ENCODE peak calls at places on chromosomes 12 and 14, in seven cellular contexts. One of them, this sample, is unnamed. For H3K4me1, the result is how much of the 10 kb centered on the place peaks cover.

GRCh38 chr12:127628655-127629054 is 638.3 kb upstream of the TMEM132C start:
- DNase-seq in esophagus squamous epithelium: no peak
- DNase-seq in body of pancreas: no peak
- DNase-seq in adrenal gland: no peak
- DNase-seq in suprapubic skin: no peak
- DNase-seq in neural progenitor cell: no peak
- DNase-seq in ovary: no peak
- DNase-seq in this sample: no peak

GRCh38 chr14:61690982-61691381 is 4.3 kb upstream of the HIF1A start:
- DNase-seq in esophagus squamous epithelium: no peak
- DNase-seq in body of pancreas: no peak
- DNase-seq in ovary: no peak
- DNase-seq in neural progenitor cell: no peak
- DNase-seq in suprapubic skin: no peak
- DNase-seq in adrenal gland: no peak
- DNase-seq in this sample: no peak

GRCh38 chr12:124545508-124546418 is 21.6 kb downstream of the NCOR2 start:
- DNase-seq in esophagus squamous epithelium: no peak
- DNase-seq in neural progenitor cell: no peak
- DNase-seq in ovary: no peak
- DNase-seq in adrenal gland: peak
- DNase-seq in body of pancreas: no peak
- DNase-seq in suprapubic skin: no peak
- DNase-seq in this sample: no peak

GRCh38 chr14:46250113-46250703 is 401.4 kb downstream of the RPL10L start:
- DNase-seq in suprapubic skin: no peak
- DNase-seq in adrenal gland: no peak
- DNase-seq in ovary: no peak
- DNase-seq in body of pancreas: no peak
- DNase-seq in neural progenitor cell: peak
- DNase-seq in esophagus squamous epithelium: no peak
- DNase-seq in this sample: no peak

GRCh38 chr12:70246580-70246979 is 3.3 kb downstream of the CNOT2 start:
- DNase-seq in neural progenitor cell: no peak
- DNase-seq in suprapubic skin: no peak
- DNase-seq in body of pancreas: no peak
- DNase-seq in adrenal gland: no peak
- DNase-seq in esophagus squamous epithelium: no peak
- DNase-seq in ovary: no peak
- DNase-seq in this sample: no peak

GRCh38 chr14:94345344-94346072 is 22.4 kb upstream of the SERPINA6 start:
- DNase-seq in esophagus squamous epithelium: no peak
- DNase-seq in body of pancreas: no peak
- DNase-seq in ovary: no peak
- DNase-seq in neural progenitor cell: no peak
- DNase-seq in suprapubic skin: no peak
- DNase-seq in adrenal gland: no peak
- DNase-seq in this sample: no peak

GRCh38 chr12:80175307-80175930 is 76.1 kb downstream of the OTOGL start:
- DNase-seq in esophagus squamous epithelium: no peak
- DNase-seq in body of pancreas: no peak
- DNase-seq in suprapubic skin: no peak
- DNase-seq in neural progenitor cell: no peak
- DNase-seq in ovary: no peak
- DNase-seq in adrenal gland: no peak
- DNase-seq in this sample: no peak

GRCh38 chr12:108852674-108853073 is 4.7 kb downstream of the SSH1 start:
- DNase-seq in esophagus squamous epithelium: no peak
- DNase-seq in adrenal gland: no peak
- DNase-seq in neural progenitor cell: no peak
- DNase-seq in body of pancreas: no peak
- DNase-seq in ovary: no peak
- DNase-seq in suprapubic skin: peak
- DNase-seq in this sample: no peak

GRCh38 chr12:32240833-32241232 is 134.2 kb downstream of the BICD1 start:
- DNase-seq in ovary: no peak
- DNase-seq in esophagus squamous epithelium: no peak
- DNase-seq in suprapubic skin: no peak
- DNase-seq in body of pancreas: no peak
- DNase-seq in neural progenitor cell: no peak
- DNase-seq in adrenal gland: no peak
- DNase-seq in this sample: no peak

GRCh38 chr14:74531467-74531866 is 37.9 kb downstream of the ISCA2 start:
- DNase-seq in body of pancreas: no peak
- DNase-seq in esophagus squamous epithelium: no peak
- DNase-seq in ovary: no peak
- DNase-seq in neural progenitor cell: peak
- DNase-seq in suprapubic skin: no peak
- DNase-seq in adrenal gland: peak
- DNase-seq in this sample: no peak

GRCh38 chr12:87687362-87687761 is 341.8 kb downstream of the C12orf50 start:
- DNase-seq in esophagus squamous epithelium: no peak
- DNase-seq in adrenal gland: peak
- DNase-seq in ovary: no peak
- DNase-seq in neural progenitor cell: no peak
- DNase-seq in suprapubic skin: no peak
- DNase-seq in body of pancreas: no peak
- DNase-seq in this sample: no peak

GRCh38 chr12:52144512-52145227 is 47.1 kb downstream of the KRT80 start:
- DNase-seq in neural progenitor cell: no peak
- DNase-seq in suprapubic skin: no peak
- DNase-seq in body of pancreas: no peak
- DNase-seq in adrenal gland: no peak
- DNase-seq in ovary: no peak
- DNase-seq in esophagus squamous epithelium: no peak
- DNase-seq in this sample: no peak

GRCh38 chr14:69615471-69616407 is 4.3 kb downstream of the SUSD6 start:
- DNase-seq in adrenal gland: peak
- DNase-seq in suprapubic skin: no peak
- DNase-seq in neural progenitor cell: no peak
- DNase-seq in ovary: peak
- DNase-seq in body of pancreas: peak
- DNase-seq in esophagus squamous epithelium: no peak
- DNase-seq in this sample: no peak

DNA sequence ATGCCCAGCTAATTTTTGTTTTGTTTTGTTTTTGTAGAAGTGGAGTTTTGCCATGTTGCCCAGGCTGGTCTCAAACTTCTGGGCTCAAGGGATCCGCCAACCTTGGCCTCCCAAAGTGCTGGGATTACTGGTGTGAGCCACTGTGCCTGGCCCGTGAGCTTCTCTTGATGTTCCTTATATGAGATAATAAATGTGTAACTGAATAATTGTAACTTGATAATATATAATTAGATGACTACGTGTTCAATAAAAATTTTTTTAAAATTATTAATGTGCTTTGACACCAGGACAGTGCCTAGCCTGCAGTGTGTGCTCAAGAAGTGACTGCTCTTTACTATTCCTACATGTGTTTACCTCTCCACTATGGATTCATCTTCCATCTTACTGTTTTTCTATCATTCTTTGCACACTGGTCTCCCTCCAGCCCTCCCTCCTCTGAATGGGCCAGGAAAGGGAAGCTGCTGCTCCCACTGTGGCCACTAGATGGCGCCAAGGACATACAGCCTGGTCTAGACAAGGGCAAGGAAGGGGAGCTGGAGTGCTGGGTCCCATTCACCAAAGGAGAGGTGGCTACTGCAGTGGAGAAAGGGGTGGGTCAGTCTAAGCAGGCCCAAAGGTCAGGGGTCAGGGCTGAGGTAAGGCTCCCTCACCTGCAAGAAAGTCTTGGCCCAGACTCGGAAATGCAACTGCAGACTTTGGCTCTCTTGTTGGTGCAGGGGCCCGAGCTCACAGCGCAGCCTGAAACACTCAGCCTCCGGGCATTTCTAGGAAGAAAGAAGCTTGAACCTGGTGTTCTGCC is 14.7 kb upstream of the ZNF385A start:
- DNase-seq in body of pancreas: peak
- DNase-seq in suprapubic skin: peak
- DNase-seq in adrenal gland: peak
- DNase-seq in neural progenitor cell: peak
- DNase-seq in ovary: peak
- DNase-seq in esophagus squamous epithelium: no peak
- DNase-seq in this sample: no peak
- H3K4me1 ChIP-seq in body of pancreas: under half
- H3K4me1 ChIP-seq in suprapubic skin: under half
- H3K4me1 ChIP-seq in adrenal gland: under half
- H3K4me1 ChIP-seq in neural progenitor cell: under half
- H3K4me1 ChIP-seq in ovary: under half
- H3K4me1 ChIP-seq in esophagus squamous epithelium: under half
- H3K4me1 ChIP-seq in this sample: under half

GRCh38 chr12:114681149-114681849 is 2.7 kb downstream of the TBX3 start:
- DNase-seq in body of pancreas: no peak
- DNase-seq in neural progenitor cell: no peak
- DNase-seq in suprapubic skin: no peak
- DNase-seq in adrenal gland: no peak
- DNase-seq in esophagus squamous epithelium: no peak
- DNase-seq in ovary: no peak
- DNase-seq in this sample: no peak
- H3K4me3 ChIP-seq in body of pancreas: no peak
- H3K4me3 ChIP-seq in neural progenitor cell: no peak
- H3K4me3 ChIP-seq in suprapubic skin: peak
- H3K4me3 ChIP-seq in adrenal gland: peak
- H3K4me3 ChIP-seq in esophagus squamous epithelium: peak
- H3K4me3 ChIP-seq in ovary: peak
- H3K4me3 ChIP-seq in this sample: peak

DNA sequence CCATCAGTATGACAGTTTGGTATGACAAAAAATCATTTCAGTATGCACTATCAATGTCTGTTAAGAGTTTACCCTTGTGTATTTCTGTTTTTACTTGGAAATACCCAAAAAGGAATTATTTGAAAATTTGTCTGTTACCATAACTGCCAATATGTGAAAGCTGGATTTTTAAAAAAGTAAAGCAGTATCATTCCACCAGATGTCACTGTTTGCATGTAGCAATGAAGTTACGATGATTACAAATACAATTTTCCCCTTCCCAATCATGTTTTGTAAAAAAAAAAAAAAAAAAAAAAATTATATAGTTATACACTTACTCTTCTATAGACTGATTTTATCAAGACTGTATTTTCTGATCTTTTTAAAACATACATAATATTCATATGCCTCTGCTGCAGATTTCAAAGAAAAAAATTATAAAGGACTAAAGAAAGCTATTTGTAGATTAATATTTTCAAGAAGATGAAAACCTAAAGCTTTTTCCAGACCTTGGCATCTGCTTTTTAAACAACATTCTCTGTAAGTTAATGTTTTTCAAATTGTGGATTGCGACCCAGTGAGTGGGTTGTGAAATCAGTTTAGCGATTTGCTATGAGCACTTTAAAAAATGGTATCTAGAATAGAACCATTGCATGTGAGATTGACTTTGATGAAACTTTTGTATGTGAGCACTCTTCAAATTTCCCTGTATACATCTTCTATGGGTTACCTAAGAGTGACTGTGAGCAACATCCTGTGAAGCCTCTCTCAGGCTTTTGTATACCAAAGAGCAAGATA is 114.2 kb downstream of the TTC6 start:
- DNase-seq in suprapubic skin: no peak
- DNase-seq in adrenal gland: no peak
- DNase-seq in esophagus squamous epithelium: no peak
- DNase-seq in neural progenitor cell: no peak
- DNase-seq in ovary: no peak
- DNase-seq in body of pancreas: no peak
- DNase-seq in this sample: no peak
- TF ChIP-seq CTCF in suprapubic skin: no peak
- TF ChIP-seq CTCF in adrenal gland: peak
- TF ChIP-seq CTCF in esophagus squamous epithelium: no peak
- TF ChIP-seq CTCF in neural progenitor cell: peak
- TF ChIP-seq CTCF in ovary: no peak
- TF ChIP-seq CTCF in body of pancreas: peak
- TF ChIP-seq CTCF in this sample: peak

DNA sequence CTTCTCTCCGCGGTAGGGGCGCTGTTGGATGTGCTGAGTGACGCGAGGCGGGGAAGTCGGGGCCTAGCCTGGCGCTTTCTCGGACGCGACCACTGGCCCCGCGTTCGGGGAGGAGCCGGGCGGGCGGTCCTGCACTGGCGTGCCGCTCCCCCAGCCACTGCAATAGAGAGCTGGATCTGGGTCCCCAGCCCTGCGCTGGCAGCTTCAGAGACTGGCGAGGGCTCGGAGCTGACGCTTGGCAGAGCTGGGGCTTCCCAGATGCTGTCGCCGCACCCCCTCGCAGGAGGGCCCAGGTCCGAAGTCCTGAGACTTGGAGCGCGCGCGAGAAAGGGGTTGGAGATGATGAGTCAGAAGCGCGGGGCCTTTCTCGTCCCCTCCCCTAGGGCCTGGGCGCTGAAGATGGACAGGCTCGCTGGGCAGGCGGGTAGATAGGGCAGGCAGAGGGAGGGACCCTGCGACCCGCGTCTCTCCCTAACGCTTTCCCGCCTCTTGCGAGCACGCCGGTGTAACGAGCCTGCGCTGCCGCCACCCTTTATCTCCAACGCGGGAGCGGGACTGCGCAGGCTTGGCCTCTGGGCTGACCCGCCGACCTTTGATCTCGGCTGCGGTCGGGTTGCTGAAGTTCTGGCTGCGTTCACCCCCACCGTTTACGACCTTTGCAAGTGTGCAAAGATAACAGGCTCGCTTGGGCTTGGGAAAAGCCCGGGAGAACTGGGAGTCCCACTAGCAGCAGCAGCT is 3.0 kb downstream of the TMEM253 start:
- DNase-seq in adrenal gland: peak
- DNase-seq in ovary: peak
- DNase-seq in suprapubic skin: peak
- DNase-seq in neural progenitor cell: peak
- DNase-seq in body of pancreas: peak
- DNase-seq in esophagus squamous epithelium: peak
- DNase-seq in this sample: peak
- H3K4me1 ChIP-seq in adrenal gland: under half
- H3K4me1 ChIP-seq in ovary: under half
- H3K4me1 ChIP-seq in suprapubic skin: half or more
- H3K4me1 ChIP-seq in neural progenitor cell: under half
- H3K4me1 ChIP-seq in body of pancreas: under half
- H3K4me1 ChIP-seq in esophagus squamous epithelium: half or more
- H3K4me1 ChIP-seq in this sample: half or more